ENCODE peak calls at places on chromosomes 7 and 10, in eight cellular contexts. One of them, this sample, is unnamed.

GRCh38 chr10:69400936-69401335 is 15.8 kb downstream of the TACR2 start:
- DNase-seq in NAMALWA: no peak
- DNase-seq in stimulated activated CD4-positive, alpha-beta T cell treated with anti-CD3 and anti-CD28 coated beads, TNF-alpha, amount 100 ng/mL, for 4 hours: no peak
- DNase-seq in progenitor cell of endocrine pancreas: no peak
- DNase-seq in COR-L47: no peak
- DNase-seq in HS-5: no peak
- DNase-seq in stimulated activated CD8-positive, alpha-beta memory T cell treated with anti-CD3 and anti-CD28 coated beads, Interleukin-15, amount 100 ng/mL, for 24 hours: no peak
- DNase-seq in psoas muscle: peak; percentile 39
- DNase-seq in this sample: no peak

GRCh38 chr10:50554995-50555568 is 68.7 kb downstream of the SGMS1 start:
- DNase-seq in HS-5: no peak
- DNase-seq in psoas muscle: no peak
- DNase-seq in progenitor cell of endocrine pancreas: no peak
- DNase-seq in stimulated activated CD8-positive, alpha-beta memory T cell treated with anti-CD3 and anti-CD28 coated beads, Interleukin-15, amount 100 ng/mL, for 24 hours: no peak
- DNase-seq in stimulated activated CD4-positive, alpha-beta T cell treated with anti-CD3 and anti-CD28 coated beads, TNF-alpha, amount 100 ng/mL, for 4 hours: no peak
- DNase-seq in NAMALWA: peak; percentile 39
- DNase-seq in COR-L47: no peak
- DNase-seq in this sample: no peak

GRCh38 chr7:95549818-95550529 is 46.3 kb downstream of the PDK4 start:
- DNase-seq in stimulated activated CD4-positive, alpha-beta T cell treated with anti-CD3 and anti-CD28 coated beads, TNF-alpha, amount 100 ng/mL, for 4 hours: no peak
- DNase-seq in NAMALWA: no peak
- DNase-seq in stimulated activated CD8-positive, alpha-beta memory T cell treated with anti-CD3 and anti-CD28 coated beads, Interleukin-15, amount 100 ng/mL, for 24 hours: no peak
- DNase-seq in COR-L47: peak; percentile 77
- DNase-seq in psoas muscle: peak; percentile 93
- DNase-seq in progenitor cell of endocrine pancreas: no peak
- DNase-seq in HS-5: peak; percentile 32
- DNase-seq in this sample: peak; percentile 97

GRCh38 chr7:18610331-18610948 is 114.9 kb downstream of the HDAC9 start:
- DNase-seq in NAMALWA: peak; percentile 73
- DNase-seq in COR-L47: no peak
- DNase-seq in stimulated activated CD4-positive, alpha-beta T cell treated with anti-CD3 and anti-CD28 coated beads, TNF-alpha, amount 100 ng/mL, for 4 hours: no peak
- DNase-seq in stimulated activated CD8-positive, alpha-beta memory T cell treated with anti-CD3 and anti-CD28 coated beads, Interleukin-15, amount 100 ng/mL, for 24 hours: no peak
- DNase-seq in HS-5: no peak
- DNase-seq in progenitor cell of endocrine pancreas: peak; percentile 10
- DNase-seq in psoas muscle: no peak
- DNase-seq in this sample: no peak

GRCh38 chr10:119299531-119299930 is 92.2 kb downstream of the GRK5 start:
- DNase-seq in NAMALWA: peak; percentile 52
- DNase-seq in COR-L47: no peak
- DNase-seq in stimulated activated CD4-positive, alpha-beta T cell treated with anti-CD3 and anti-CD28 coated beads, TNF-alpha, amount 100 ng/mL, for 4 hours: no peak
- DNase-seq in HS-5: no peak
- DNase-seq in progenitor cell of endocrine pancreas: no peak
- DNase-seq in stimulated activated CD8-positive, alpha-beta memory T cell treated with anti-CD3 and anti-CD28 coated beads, Interleukin-15, amount 100 ng/mL, for 24 hours: no peak
- DNase-seq in psoas muscle: no peak
- DNase-seq in this sample: no peak

GRCh38 chr10:108204528-108205313 is 1040.2 kb upstream of the SORCS1 start:
- DNase-seq in psoas muscle: no peak
- DNase-seq in stimulated activated CD4-positive, alpha-beta T cell treated with anti-CD3 and anti-CD28 coated beads, TNF-alpha, amount 100 ng/mL, for 4 hours: no peak
- DNase-seq in stimulated activated CD8-positive, alpha-beta memory T cell treated with anti-CD3 and anti-CD28 coated beads, Interleukin-15, amount 100 ng/mL, for 24 hours: no peak
- DNase-seq in HS-5: no peak
- DNase-seq in progenitor cell of endocrine pancreas: no peak
- DNase-seq in COR-L47: no peak
- DNase-seq in NAMALWA: peak; percentile 59
- DNase-seq in this sample: no peak

GRCh38 chr7:130669051-130669700 is 628 bp upstream of the COPG2 start:
- DNase-seq in NAMALWA: peak; percentile 29
- DNase-seq in progenitor cell of endocrine pancreas: no peak
- DNase-seq in stimulated activated CD4-positive, alpha-beta T cell treated with anti-CD3 and anti-CD28 coated beads, TNF-alpha, amount 100 ng/mL, for 4 hours: no peak
- DNase-seq in HS-5: no peak
- DNase-seq in COR-L47: no peak
- DNase-seq in stimulated activated CD8-positive, alpha-beta memory T cell treated with anti-CD3 and anti-CD28 coated beads, Interleukin-15, amount 100 ng/mL, for 24 hours: no peak
- DNase-seq in psoas muscle: no peak
- DNase-seq in this sample: no peak

GRCh38 chr7:151051108-151051507 is 2.8 kb downstream of the ASIC3 start:
- DNase-seq in NAMALWA: no peak
- DNase-seq in COR-L47: no peak
- DNase-seq in HS-5: no peak
- DNase-seq in stimulated activated CD4-positive, alpha-beta T cell treated with anti-CD3 and anti-CD28 coated beads, TNF-alpha, amount 100 ng/mL, for 4 hours: peak; percentile 13
- DNase-seq in stimulated activated CD8-positive, alpha-beta memory T cell treated with anti-CD3 and anti-CD28 coated beads, Interleukin-15, amount 100 ng/mL, for 24 hours: no peak
- DNase-seq in psoas muscle: peak; percentile 82
- DNase-seq in progenitor cell of endocrine pancreas: peak; percentile 75
- DNase-seq in this sample: no peak

GRCh38 chr10:104316321-104317099 is 21.8 kb downstream of the ITPRIP start:
- DNase-seq in stimulated activated CD8-positive, alpha-beta memory T cell treated with anti-CD3 and anti-CD28 coated beads, Interleukin-15, amount 100 ng/mL, for 24 hours: no peak
- DNase-seq in COR-L47: no peak
- DNase-seq in NAMALWA: no peak
- DNase-seq in progenitor cell of endocrine pancreas: no peak
- DNase-seq in psoas muscle: no peak
- DNase-seq in HS-5: no peak
- DNase-seq in stimulated activated CD4-positive, alpha-beta T cell treated with anti-CD3 and anti-CD28 coated beads, TNF-alpha, amount 100 ng/mL, for 4 hours: no peak
- DNase-seq in this sample: no peak

GRCh38 chr7:9017251-9017650 is 583.8 kb downstream of the NXPH1 start:
- DNase-seq in psoas muscle: no peak
- DNase-seq in stimulated activated CD4-positive, alpha-beta T cell treated with anti-CD3 and anti-CD28 coated beads, TNF-alpha, amount 100 ng/mL, for 4 hours: no peak
- DNase-seq in stimulated activated CD8-positive, alpha-beta memory T cell treated with anti-CD3 and anti-CD28 coated beads, Interleukin-15, amount 100 ng/mL, for 24 hours: no peak
- DNase-seq in HS-5: no peak
- DNase-seq in COR-L47: no peak
- DNase-seq in NAMALWA: no peak
- DNase-seq in progenitor cell of endocrine pancreas: no peak
- DNase-seq in this sample: no peak

GRCh38 chr7:157490465-157490912 is 153.7 kb downstream of the DNAJB6 start:
- DNase-seq in progenitor cell of endocrine pancreas: no peak
- DNase-seq in NAMALWA: peak; percentile 52
- DNase-seq in stimulated activated CD8-positive, alpha-beta memory T cell treated with anti-CD3 and anti-CD28 coated beads, Interleukin-15, amount 100 ng/mL, for 24 hours: no peak
- DNase-seq in psoas muscle: no peak
- DNase-seq in HS-5: peak; percentile 53
- DNase-seq in COR-L47: no peak
- DNase-seq in stimulated activated CD4-positive, alpha-beta T cell treated with anti-CD3 and anti-CD28 coated beads, TNF-alpha, amount 100 ng/mL, for 4 hours: no peak
- DNase-seq in this sample: no peak

GRCh38 chr7:66535414-66536329 is 93.0 kb upstream of the KCTD7 start:
- DNase-seq in HS-5: no peak
- DNase-seq in progenitor cell of endocrine pancreas: no peak
- DNase-seq in stimulated activated CD4-positive, alpha-beta T cell treated with anti-CD3 and anti-CD28 coated beads, TNF-alpha, amount 100 ng/mL, for 4 hours: no peak
- DNase-seq in psoas muscle: no peak
- DNase-seq in NAMALWA: no peak
- DNase-seq in COR-L47: no peak
- DNase-seq in stimulated activated CD8-positive, alpha-beta memory T cell treated with anti-CD3 and anti-CD28 coated beads, Interleukin-15, amount 100 ng/mL, for 24 hours: no peak
- DNase-seq in this sample: no peak

GRCh38 chr10:77805676-77806075 is 120.9 kb downstream of the DLG5 start:
- DNase-seq in psoas muscle: no peak
- DNase-seq in NAMALWA: no peak
- DNase-seq in stimulated activated CD4-positive, alpha-beta T cell treated with anti-CD3 and anti-CD28 coated beads, TNF-alpha, amount 100 ng/mL, for 4 hours: no peak
- DNase-seq in progenitor cell of endocrine pancreas: no peak
- DNase-seq in HS-5: no peak
- DNase-seq in COR-L47: no peak
- DNase-seq in stimulated activated CD8-positive, alpha-beta memory T cell treated with anti-CD3 and anti-CD28 coated beads, Interleukin-15, amount 100 ng/mL, for 24 hours: no peak
- DNase-seq in this sample: no peak

GRCh38 chr7:99379043-99379577 is 4.6 kb downstream of the ARPC1B start:
- DNase-seq in NAMALWA: peak; percentile 74
- DNase-seq in stimulated activated CD8-positive, alpha-beta memory T cell treated with anti-CD3 and anti-CD28 coated beads, Interleukin-15, amount 100 ng/mL, for 24 hours: no peak
- DNase-seq in psoas muscle: peak; percentile 79
- DNase-seq in progenitor cell of endocrine pancreas: no peak
- DNase-seq in HS-5: peak; percentile 39
- DNase-seq in COR-L47: no peak
- DNase-seq in stimulated activated CD4-positive, alpha-beta T cell treated with anti-CD3 and anti-CD28 coated beads, TNF-alpha, amount 100 ng/mL, for 4 hours: peak; percentile 34
- DNase-seq in this sample: no peak

GRCh38 chr7:157279973-157280841 is 56.6 kb upstream of the DNAJB6 start:
- DNase-seq in psoas muscle: no peak
- DNase-seq in HS-5: no peak
- DNase-seq in NAMALWA: no peak
- DNase-seq in stimulated activated CD8-positive, alpha-beta memory T cell treated with anti-CD3 and anti-CD28 coated beads, Interleukin-15, amount 100 ng/mL, for 24 hours: no peak
- DNase-seq in progenitor cell of endocrine pancreas: no peak
- DNase-seq in COR-L47: no peak
- DNase-seq in stimulated activated CD4-positive, alpha-beta T cell treated with anti-CD3 and anti-CD28 coated beads, TNF-alpha, amount 100 ng/mL, for 4 hours: no peak
- DNase-seq in this sample: no peak

GRCh38 chr7:127557803-127558202 is 27.6 kb downstream of the GCC1 start:
- DNase-seq in progenitor cell of endocrine pancreas: no peak
- DNase-seq in NAMALWA: no peak
- DNase-seq in HS-5: no peak
- DNase-seq in COR-L47: no peak
- DNase-seq in stimulated activated CD4-positive, alpha-beta T cell treated with anti-CD3 and anti-CD28 coated beads, TNF-alpha, amount 100 ng/mL, for 4 hours: no peak
- DNase-seq in psoas muscle: no peak
- DNase-seq in stimulated activated CD8-positive, alpha-beta memory T cell treated with anti-CD3 and anti-CD28 coated beads, Interleukin-15, amount 100 ng/mL, for 24 hours: no peak
- DNase-seq in this sample: no peak

GRCh38 chr7:156175003-156175402 is 362.7 kb upstream of the SHH start:
- DNase-seq in NAMALWA: no peak
- DNase-seq in stimulated activated CD8-positive, alpha-beta memory T cell treated with anti-CD3 and anti-CD28 coated beads, Interleukin-15, amount 100 ng/mL, for 24 hours: no peak
- DNase-seq in progenitor cell of endocrine pancreas: no peak
- DNase-seq in stimulated activated CD4-positive, alpha-beta T cell treated with anti-CD3 and anti-CD28 coated beads, TNF-alpha, amount 100 ng/mL, for 4 hours: no peak
- DNase-seq in psoas muscle: no peak
- DNase-seq in COR-L47: no peak
- DNase-seq in HS-5: no peak
- DNase-seq in this sample: no peak

GRCh38 chr7:5574770-5575269 is 151.2 kb upstream of the TNRC18 start:
- DNase-seq in progenitor cell of endocrine pancreas: no peak
- DNase-seq in HS-5: no peak
- DNase-seq in stimulated activated CD8-positive, alpha-beta memory T cell treated with anti-CD3 and anti-CD28 coated beads, Interleukin-15, amount 100 ng/mL, for 24 hours: no peak
- DNase-seq in NAMALWA: no peak
- DNase-seq in stimulated activated CD4-positive, alpha-beta T cell treated with anti-CD3 and anti-CD28 coated beads, TNF-alpha, amount 100 ng/mL, for 4 hours: no peak
- DNase-seq in COR-L47: no peak
- DNase-seq in psoas muscle: no peak
- DNase-seq in this sample: no peak

GRCh38 chr7:148021507-148022045 is 569.0 kb upstream of the C7orf33 start:
- DNase-seq in COR-L47: no peak
- DNase-seq in stimulated activated CD4-positive, alpha-beta T cell treated with anti-CD3 and anti-CD28 coated beads, TNF-alpha, amount 100 ng/mL, for 4 hours: no peak
- DNase-seq in psoas muscle: no peak
- DNase-seq in NAMALWA: no peak
- DNase-seq in progenitor cell of endocrine pancreas: no peak
- DNase-seq in HS-5: no peak
- DNase-seq in stimulated activated CD8-positive, alpha-beta memory T cell treated with anti-CD3 and anti-CD28 coated beads, Interleukin-15, amount 100 ng/mL, for 24 hours: no peak
- DNase-seq in this sample: no peak

GRCh38 chr10:111082102-111082975 is 5.5 kb downstream of the ADRA2A start:
- DNase-seq in progenitor cell of endocrine pancreas: no peak
- DNase-seq in HS-5: no peak
- DNase-seq in psoas muscle: no peak
- DNase-seq in stimulated activated CD4-positive, alpha-beta T cell treated with anti-CD3 and anti-CD28 coated beads, TNF-alpha, amount 100 ng/mL, for 4 hours: no peak
- DNase-seq in NAMALWA: no peak
- DNase-seq in COR-L47: no peak
- DNase-seq in stimulated activated CD8-positive, alpha-beta memory T cell treated with anti-CD3 and anti-CD28 coated beads, Interleukin-15, amount 100 ng/mL, for 24 hours: no peak
- DNase-seq in this sample: no peak

GRCh38 chr10:126917975-126918908 is 13.0 kb downstream of the DOCK1 start:
- DNase-seq in psoas muscle: no peak
- DNase-seq in progenitor cell of endocrine pancreas: no peak
- DNase-seq in HS-5: no peak
- DNase-seq in stimulated activated CD8-positive, alpha-beta memory T cell treated with anti-CD3 and anti-CD28 coated beads, Interleukin-15, amount 100 ng/mL, for 24 hours: no peak
- DNase-seq in COR-L47: no peak
- DNase-seq in NAMALWA: no peak
- DNase-seq in stimulated activated CD4-positive, alpha-beta T cell treated with anti-CD3 and anti-CD28 coated beads, TNF-alpha, amount 100 ng/mL, for 4 hours: no peak
- DNase-seq in this sample: no peak

GRCh38 chr7:47439181-47439667 is 142.7 kb downstream of the TNS3 start:
- DNase-seq in COR-L47: no peak
- DNase-seq in stimulated activated CD4-positive, alpha-beta T cell treated with anti-CD3 and anti-CD28 coated beads, TNF-alpha, amount 100 ng/mL, for 4 hours: no peak
- DNase-seq in stimulated activated CD8-positive, alpha-beta memory T cell treated with anti-CD3 and anti-CD28 coated beads, Interleukin-15, amount 100 ng/mL, for 24 hours: no peak
- DNase-seq in HS-5: no peak
- DNase-seq in psoas muscle: no peak
- DNase-seq in progenitor cell of endocrine pancreas: no peak
- DNase-seq in NAMALWA: no peak
- DNase-seq in this sample: no peak

GRCh38 chr7:131226116-131226562 is 101.5 kb upstream of the MKLN1 start:
- DNase-seq in HS-5: no peak
- DNase-seq in psoas muscle: no peak
- DNase-seq in NAMALWA: no peak
- DNase-seq in COR-L47: no peak
- DNase-seq in stimulated activated CD8-positive, alpha-beta memory T cell treated with anti-CD3 and anti-CD28 coated beads, Interleukin-15, amount 100 ng/mL, for 24 hours: no peak
- DNase-seq in stimulated activated CD4-positive, alpha-beta T cell treated with anti-CD3 and anti-CD28 coated beads, TNF-alpha, amount 100 ng/mL, for 4 hours: no peak
- DNase-seq in progenitor cell of endocrine pancreas: no peak
- DNase-seq in this sample: no peak

GRCh38 chr10:131901181-131901829 is 497 bp downstream of the PPP2R2D start:
- DNase-seq in stimulated activated CD4-positive, alpha-beta T cell treated with anti-CD3 and anti-CD28 coated beads, TNF-alpha, amount 100 ng/mL, for 4 hours: no peak
- DNase-seq in progenitor cell of endocrine pancreas: peak; percentile 43
- DNase-seq in stimulated activated CD8-positive, alpha-beta memory T cell treated with anti-CD3 and anti-CD28 coated beads, Interleukin-15, amount 100 ng/mL, for 24 hours: peak; percentile 21
- DNase-seq in COR-L47: no peak
- DNase-seq in HS-5: no peak
- DNase-seq in psoas muscle: peak; percentile 74
- DNase-seq in NAMALWA: peak; percentile 61
- DNase-seq in this sample: no peak

GRCh38 chr10:110850990-110851389 is 20.7 kb upstream of the PDCD4 start:
- DNase-seq in HS-5: no peak
- DNase-seq in psoas muscle: no peak
- DNase-seq in stimulated activated CD4-positive, alpha-beta T cell treated with anti-CD3 and anti-CD28 coated beads, TNF-alpha, amount 100 ng/mL, for 4 hours: no peak
- DNase-seq in NAMALWA: no peak
- DNase-seq in progenitor cell of endocrine pancreas: no peak
- DNase-seq in COR-L47: no peak
- DNase-seq in stimulated activated CD8-positive, alpha-beta memory T cell treated with anti-CD3 and anti-CD28 coated beads, Interleukin-15, amount 100 ng/mL, for 24 hours: no peak
- DNase-seq in this sample: no peak

GRCh38 chr10:30751678-30752331 is 122.3 kb upstream of the LYZL2 start:
- DNase-seq in NAMALWA: peak; percentile 59
- DNase-seq in COR-L47: peak; percentile 9
- DNase-seq in stimulated activated CD4-positive, alpha-beta T cell treated with anti-CD3 and anti-CD28 coated beads, TNF-alpha, amount 100 ng/mL, for 4 hours: peak; percentile 38
- DNase-seq in psoas muscle: peak; percentile 89
- DNase-seq in HS-5: peak; percentile 15
- DNase-seq in stimulated activated CD8-positive, alpha-beta memory T cell treated with anti-CD3 and anti-CD28 coated beads, Interleukin-15, amount 100 ng/mL, for 24 hours: no peak
- DNase-seq in progenitor cell of endocrine pancreas: peak; percentile 54
- DNase-seq in this sample: no peak

GRCh38 chr7:158774916-158775315 is 54.4 kb downstream of the ESYT2 start:
- DNase-seq in stimulated activated CD4-positive, alpha-beta T cell treated with anti-CD3 and anti-CD28 coated beads, TNF-alpha, amount 100 ng/mL, for 4 hours: no peak
- DNase-seq in stimulated activated CD8-positive, alpha-beta memory T cell treated with anti-CD3 and anti-CD28 coated beads, Interleukin-15, amount 100 ng/mL, for 24 hours: no peak
- DNase-seq in psoas muscle: no peak
- DNase-seq in COR-L47: no peak
- DNase-seq in HS-5: no peak
- DNase-seq in NAMALWA: no peak
- DNase-seq in progenitor cell of endocrine pancreas: no peak
- DNase-seq in this sample: no peak

GRCh38 chr7:16034866-16035265 is 348.4 kb upstream of the MEOX2 start:
- DNase-seq in NAMALWA: no peak
- DNase-seq in stimulated activated CD8-positive, alpha-beta memory T cell treated with anti-CD3 and anti-CD28 coated beads, Interleukin-15, amount 100 ng/mL, for 24 hours: no peak
- DNase-seq in progenitor cell of endocrine pancreas: no peak
- DNase-seq in stimulated activated CD4-positive, alpha-beta T cell treated with anti-CD3 and anti-CD28 coated beads, TNF-alpha, amount 100 ng/mL, for 4 hours: no peak
- DNase-seq in HS-5: no peak
- DNase-seq in COR-L47: no peak
- DNase-seq in psoas muscle: no peak
- DNase-seq in this sample: no peak

GRCh38 chr7:76220185-76221057 is 18.7 kb downstream of the SRRM3 start:
- DNase-seq in COR-L47: peak; percentile 60
- DNase-seq in HS-5: no peak
- DNase-seq in psoas muscle: no peak
- DNase-seq in stimulated activated CD4-positive, alpha-beta T cell treated with anti-CD3 and anti-CD28 coated beads, TNF-alpha, amount 100 ng/mL, for 4 hours: no peak
- DNase-seq in NAMALWA: no peak
- DNase-seq in progenitor cell of endocrine pancreas: no peak
- DNase-seq in stimulated activated CD8-positive, alpha-beta memory T cell treated with anti-CD3 and anti-CD28 coated beads, Interleukin-15, amount 100 ng/mL, for 24 hours: no peak
- DNase-seq in this sample: no peak

GRCh38 chr10:60611291-60611747 is 167.0 kb upstream of the CDK1 start:
- DNase-seq in stimulated activated CD4-positive, alpha-beta T cell treated with anti-CD3 and anti-CD28 coated beads, TNF-alpha, amount 100 ng/mL, for 4 hours: no peak
- DNase-seq in COR-L47: no peak
- DNase-seq in stimulated activated CD8-positive, alpha-beta memory T cell treated with anti-CD3 and anti-CD28 coated beads, Interleukin-15, amount 100 ng/mL, for 24 hours: no peak
- DNase-seq in NAMALWA: no peak
- DNase-seq in progenitor cell of endocrine pancreas: no peak
- DNase-seq in HS-5: peak; percentile 82
- DNase-seq in psoas muscle: no peak
- DNase-seq in this sample: no peak

GRCh38 chr7:23356726-23357125 is 57.6 kb downstream of the MALSU1 start:
- DNase-seq in COR-L47: no peak
- DNase-seq in HS-5: no peak
- DNase-seq in NAMALWA: no peak
- DNase-seq in stimulated activated CD4-positive, alpha-beta T cell treated with anti-CD3 and anti-CD28 coated beads, TNF-alpha, amount 100 ng/mL, for 4 hours: no peak
- DNase-seq in psoas muscle: no peak
- DNase-seq in progenitor cell of endocrine pancreas: no peak
- DNase-seq in stimulated activated CD8-positive, alpha-beta memory T cell treated with anti-CD3 and anti-CD28 coated beads, Interleukin-15, amount 100 ng/mL, for 24 hours: no peak
- DNase-seq in this sample: no peak

GRCh38 chr10:42864575-42864974 is 82.0 kb downstream of the BMS1 start:
- DNase-seq in COR-L47: no peak
- DNase-seq in HS-5: no peak
- DNase-seq in stimulated activated CD8-positive, alpha-beta memory T cell treated with anti-CD3 and anti-CD28 coated beads, Interleukin-15, amount 100 ng/mL, for 24 hours: no peak
- DNase-seq in NAMALWA: peak; percentile 4
- DNase-seq in progenitor cell of endocrine pancreas: no peak
- DNase-seq in stimulated activated CD4-positive, alpha-beta T cell treated with anti-CD3 and anti-CD28 coated beads, TNF-alpha, amount 100 ng/mL, for 4 hours: no peak
- DNase-seq in psoas muscle: no peak
- DNase-seq in this sample: no peak

GRCh38 chr7:54778166-54778565 is 19.2 kb upstream of the SEC61G start:
- DNase-seq in NAMALWA: no peak
- DNase-seq in psoas muscle: no peak
- DNase-seq in HS-5: no peak
- DNase-seq in stimulated activated CD4-positive, alpha-beta T cell treated with anti-CD3 and anti-CD28 coated beads, TNF-alpha, amount 100 ng/mL, for 4 hours: no peak
- DNase-seq in COR-L47: no peak
- DNase-seq in stimulated activated CD8-positive, alpha-beta memory T cell treated with anti-CD3 and anti-CD28 coated beads, Interleukin-15, amount 100 ng/mL, for 24 hours: no peak
- DNase-seq in progenitor cell of endocrine pancreas: no peak
- DNase-seq in this sample: no peak

GRCh38 chr7:26070290-26070689 is 81.7 kb upstream of the NFE2L3 start:
- DNase-seq in HS-5: no peak
- DNase-seq in psoas muscle: no peak
- DNase-seq in stimulated activated CD4-positive, alpha-beta T cell treated with anti-CD3 and anti-CD28 coated beads, TNF-alpha, amount 100 ng/mL, for 4 hours: no peak
- DNase-seq in progenitor cell of endocrine pancreas: no peak
- DNase-seq in NAMALWA: no peak
- DNase-seq in COR-L47: no peak
- DNase-seq in stimulated activated CD8-positive, alpha-beta memory T cell treated with anti-CD3 and anti-CD28 coated beads, Interleukin-15, amount 100 ng/mL, for 24 hours: no peak
- DNase-seq in this sample: no peak

This sample was measured in breast epithelium.